ENCODE peak calls at places on chromosomes 13 and 19, in six cellular contexts. J is pancreas; C is NCI-H1092; R is NCI-H1436 treated with DMSO at 0.1 percent for 48 hours; Q is PC-3; V is stimulated activated CD8-positive, alpha-beta memory T cell treated with anti-CD3 and anti-CD28 coated beads, Interleukin-4, amount 100 ng/mL, for 1 hour. H is an unnamed sample.

GRCh38 chr19:34960940-34961679 is 2.9 kb downstream of the ZNF792 start:
- DNase-seq in J (no peak), C (no peak), R (no peak), Q (no peak), V (no peak), H (no peak)

GRCh38 chr13:32889986-32890565 is 126.1 kb upstream of the KL start:
- DNase-seq in J (no peak), C (no peak), R (no peak), Q (peak), V (no peak), H (no peak)

GRCh38 chr19:8451885-8452284 is 7.1 kb downstream of the HNRNPM start:
- DNase-seq in J (no peak), C (no peak), R (no peak), Q (peak), V (no peak), H (no peak)

GRCh38 chr19:31338069-31338767 is 11.0 kb downstream of the TSHZ3 start:
- DNase-seq in J (no peak), C (no peak), R (no peak), Q (no peak), V (no peak), H (no peak)

GRCh38 chr13:92251815-92252214 is 853.4 kb downstream of the GPC5 start:
- DNase-seq in J (no peak), C (no peak), R (no peak), Q (no peak), V (no peak), H (no peak)

GRCh38 chr13:41458939-41459753 is 1.8 kb downstream of the RGCC start:
- DNase-seq in J (no peak), C (no peak), R (no peak), Q (peak), V (no peak), H (no peak)

GRCh38 chr13:76708138-76708537 is 178.1 kb downstream of the KCTD12 start:
- DNase-seq in J (no peak), C (no peak), R (no peak), Q (no peak), V (no peak), H (no peak)

GRCh38 chr13:111204438-111205177 is 89.5 kb downstream of the ARHGEF7 start:
- DNase-seq in J (no peak), C (no peak), R (no peak), Q (no peak), V (no peak), H (peak)

GRCh38 chr13:95677564-95678386 is 836 bp downstream of the DNAJC3 start:
- DNase-seq in J (no peak), C (no peak), R (no peak), Q (peak), V (no peak), H (no peak)

GRCh38 chr19:47435196-47435595 is 15.9 kb upstream of the MEIS3 start:
- DNase-seq in J (no peak), C (no peak), R (no peak), Q (no peak), V (no peak), H (no peak)

GRCh38 chr13:113208424-113209335 is at the start of gene PCID2:
- DNase-seq in J (peak), C (peak), R (peak), Q (peak), V (peak), H (peak)

GRCh38 chr19:43501661-43502418 is 2.7 kb downstream of the PHLDB3 start:
- DNase-seq in J (no peak), C (no peak), R (no peak), Q (no peak), V (no peak), H (no peak)

GRCh38 chr19:50505856-50506611 is 5.0 kb downstream of the JOSD2 start:
- DNase-seq in J (no peak), C (no peak), R (no peak), Q (no peak), V (no peak), H (no peak)

GRCh38 chr13:21228738-21229137 is 52.3 kb downstream of the MRPL57 start:
- DNase-seq in J (no peak), C (no peak), R (no peak), Q (no peak), V (no peak), H (no peak)

GRCh38 chr19:4327252-4327876 is 11.3 kb downstream of the STAP2 start:
- DNase-seq in J (peak), C (no peak), R (no peak), Q (no peak), V (no peak), H (no peak)

GRCh38 chr19:54462072-54462712 is 1.4 kb downstream of the LENG9 start:
- DNase-seq in J (peak), C (no peak), R (no peak), Q (no peak), V (no peak), H (no peak)

GRCh38 chr13:109672545-109672944 is 113.8 kb downstream of the IRS2 start:
- DNase-seq in J (no peak), C (no peak), R (no peak), Q (no peak), V (no peak), H (no peak)

GRCh38 chr19:11570039-11570462 is 7.4 kb downstream of the ACP5 start:
- DNase-seq in J (no peak), C (no peak), R (no peak), Q (no peak), V (no peak), H (no peak)

GRCh38 chr19:3054972-3055740 is 7.1 kb downstream of the TLE5 start:
- DNase-seq in J (no peak), C (no peak), R (no peak), Q (peak), V (no peak), H (no peak)

GRCh38 chr19:49422407-49423277 is 599 bp downstream of the PTH2 start:
- DNase-seq in J (no peak), C (peak), R (no peak), Q (no peak), V (no peak), H (no peak)

GRCh38 chr19:920051-920857 is 3.1 kb downstream of the KISS1R start:
- DNase-seq in J (peak), C (no peak), R (no peak), Q (peak), V (no peak), H (no peak)